ENCODE peak calls at places on chromosome 14, in five cellular contexts. One of them, this sample, is unnamed.

GRCh38 chr14:41607119-41607785 is 576 bp downstream of the LRFN5 start:
- DNase-seq in coronary artery: no peak
- DNase-seq in stimulated activated naive CD8-positive, alpha-beta T cell treated with anti-CD3 and anti-CD28 coated beads, Interleukin-15, Interleukin-2, amounts not matched to agents 100 U/mL and 50 U/mL, for 24 hours: peak
- DNase-seq in putamen: peak
- DNase-seq in Daoy: no peak
- DNase-seq in this sample: no peak

GRCh38 chr14:22147716-22148115 is 441.3 kb downstream of the DAD1 start:
- DNase-seq in coronary artery: no peak
- DNase-seq in Daoy: no peak
- DNase-seq in putamen: no peak
- DNase-seq in stimulated activated naive CD8-positive, alpha-beta T cell treated with anti-CD3 and anti-CD28 coated beads, Interleukin-15, Interleukin-2, amounts not matched to agents 100 U/mL and 50 U/mL, for 24 hours: no peak
- DNase-seq in this sample: no peak

GRCh38 chr14:94823556-94824341 is 53.8 kb upstream of the GSC start:
- DNase-seq in putamen: no peak
- DNase-seq in stimulated activated naive CD8-positive, alpha-beta T cell treated with anti-CD3 and anti-CD28 coated beads, Interleukin-15, Interleukin-2, amounts not matched to agents 100 U/mL and 50 U/mL, for 24 hours: no peak
- DNase-seq in Daoy: peak
- DNase-seq in coronary artery: no peak
- DNase-seq in this sample: peak

GRCh38 chr14:75711796-75712211 is 50.8 kb downstream of the TTLL5 start:
- DNase-seq in Daoy: peak
- DNase-seq in coronary artery: no peak
- DNase-seq in stimulated activated naive CD8-positive, alpha-beta T cell treated with anti-CD3 and anti-CD28 coated beads, Interleukin-15, Interleukin-2, amounts not matched to agents 100 U/mL and 50 U/mL, for 24 hours: peak
- DNase-seq in putamen: peak
- DNase-seq in this sample: peak

GRCh38 chr14:75539562-75540478 is 17.6 kb downstream of the BATF start:
- DNase-seq in putamen: no peak
- DNase-seq in coronary artery: no peak
- DNase-seq in stimulated activated naive CD8-positive, alpha-beta T cell treated with anti-CD3 and anti-CD28 coated beads, Interleukin-15, Interleukin-2, amounts not matched to agents 100 U/mL and 50 U/mL, for 24 hours: peak
- DNase-seq in Daoy: peak
- DNase-seq in this sample: no peak

GRCh38 chr14:101116486-101117130 is 213.1 kb upstream of the RTL1 start:
- DNase-seq in Daoy: no peak
- DNase-seq in stimulated activated naive CD8-positive, alpha-beta T cell treated with anti-CD3 and anti-CD28 coated beads, Interleukin-15, Interleukin-2, amounts not matched to agents 100 U/mL and 50 U/mL, for 24 hours: no peak
- DNase-seq in coronary artery: no peak
- DNase-seq in putamen: no peak
- DNase-seq in this sample: no peak

GRCh38 chr14:80638620-80639215 is 302.8 kb downstream of the CEP128 start:
- DNase-seq in stimulated activated naive CD8-positive, alpha-beta T cell treated with anti-CD3 and anti-CD28 coated beads, Interleukin-15, Interleukin-2, amounts not matched to agents 100 U/mL and 50 U/mL, for 24 hours: no peak
- DNase-seq in coronary artery: no peak
- DNase-seq in Daoy: peak
- DNase-seq in putamen: no peak
- DNase-seq in this sample: no peak

GRCh38 chr14:71616013-71616412 is 316.2 kb upstream of the RGS6 start:
- DNase-seq in coronary artery: no peak
- DNase-seq in stimulated activated naive CD8-positive, alpha-beta T cell treated with anti-CD3 and anti-CD28 coated beads, Interleukin-15, Interleukin-2, amounts not matched to agents 100 U/mL and 50 U/mL, for 24 hours: no peak
- DNase-seq in Daoy: no peak
- DNase-seq in putamen: no peak
- DNase-seq in this sample: no peak

GRCh38 chr14:31936100-31936499 is 141.0 kb upstream of the ARHGAP5 start:
- DNase-seq in Daoy: no peak
- DNase-seq in stimulated activated naive CD8-positive, alpha-beta T cell treated with anti-CD3 and anti-CD28 coated beads, Interleukin-15, Interleukin-2, amounts not matched to agents 100 U/mL and 50 U/mL, for 24 hours: no peak
- DNase-seq in coronary artery: no peak
- DNase-seq in putamen: no peak
- DNase-seq in this sample: no peak

GRCh38 chr14:88786715-88787114 is 6.0 kb downstream of the EML5 start:
- DNase-seq in putamen: no peak
- DNase-seq in Daoy: no peak
- DNase-seq in coronary artery: no peak
- DNase-seq in stimulated activated naive CD8-positive, alpha-beta T cell treated with anti-CD3 and anti-CD28 coated beads, Interleukin-15, Interleukin-2, amounts not matched to agents 100 U/mL and 50 U/mL, for 24 hours: no peak
- DNase-seq in this sample: no peak

GRCh38 chr14:57512221-57512620 is 18.6 kb upstream of the CCDC198 start:
- DNase-seq in putamen: no peak
- DNase-seq in Daoy: no peak
- DNase-seq in stimulated activated naive CD8-positive, alpha-beta T cell treated with anti-CD3 and anti-CD28 coated beads, Interleukin-15, Interleukin-2, amounts not matched to agents 100 U/mL and 50 U/mL, for 24 hours: no peak
- DNase-seq in coronary artery: no peak
- DNase-seq in this sample: no peak

GRCh38 chr14:55803506-55804197 is 223.6 kb downstream of the KTN1 start:
- DNase-seq in Daoy: no peak
- DNase-seq in coronary artery: no peak
- DNase-seq in putamen: no peak
- DNase-seq in stimulated activated naive CD8-positive, alpha-beta T cell treated with anti-CD3 and anti-CD28 coated beads, Interleukin-15, Interleukin-2, amounts not matched to agents 100 U/mL and 50 U/mL, for 24 hours: no peak
- DNase-seq in this sample: no peak

GRCh38 chr14:50573862-50574261 is 13.9 kb downstream of the ATL1 start:
- DNase-seq in Daoy: no peak
- DNase-seq in coronary artery: no peak
- DNase-seq in putamen: no peak
- DNase-seq in stimulated activated naive CD8-positive, alpha-beta T cell treated with anti-CD3 and anti-CD28 coated beads, Interleukin-15, Interleukin-2, amounts not matched to agents 100 U/mL and 50 U/mL, for 24 hours: no peak
- DNase-seq in this sample: no peak

GRCh38 chr14:80906336-80906735 is 35.2 kb downstream of the CEP128 start:
- DNase-seq in Daoy: no peak
- DNase-seq in stimulated activated naive CD8-positive, alpha-beta T cell treated with anti-CD3 and anti-CD28 coated beads, Interleukin-15, Interleukin-2, amounts not matched to agents 100 U/mL and 50 U/mL, for 24 hours: no peak
- DNase-seq in coronary artery: no peak
- DNase-seq in putamen: no peak
- DNase-seq in this sample: no peak

GRCh38 chr14:95386536-95386935 is 66.8 kb upstream of the CLMN start:
- DNase-seq in putamen: no peak
- DNase-seq in coronary artery: no peak
- DNase-seq in Daoy: no peak
- DNase-seq in stimulated activated naive CD8-positive, alpha-beta T cell treated with anti-CD3 and anti-CD28 coated beads, Interleukin-15, Interleukin-2, amounts not matched to agents 100 U/mL and 50 U/mL, for 24 hours: no peak
- DNase-seq in this sample: no peak

This sample was measured in Ammon's horn.